ENCODE peak calls at places on chromosomes 1 and 21, in five cellular contexts. U is AG08396; G is IMR-90; P is left ventricle myocardium superior; B is stimulated activated CD8-positive, alpha-beta memory T cell treated with anti-CD3 and anti-CD28 coated beads, Interleukin-4, amount 100 ng/mL, for 24 hours. N is an unnamed sample.
A peak's percentile ranks its signal among the peaks of the same experiment; 100 is the strongest.

GRCh38 chr1:207329469-207329868 is 8.0 kb downstream of the CD55 start:
- DNase-seq in B (no peak), P (no peak), G (no peak), U (no peak), N (no peak)

GRCh38 chr1:223683586-223684487 is 18.3 kb upstream of the CAPN8 start:
- DNase-seq in P (peak; percentile 44), B (peak; percentile 27), G (peak; percentile 60), U (no peak), N (no peak)

GRCh38 chr1:93768380-93768863 is 86.8 kb upstream of the BCAR3 start:
- DNase-seq in P (no peak), U (no peak), B (no peak), G (no peak), N (peak; percentile 52)

GRCh38 chr1:26017606-26018005 is 4.0 kb upstream of the EXTL1 start:
- DNase-seq in U (no peak), P (no peak), B (no peak), G (peak; percentile 75), N (no peak)

GRCh38 chr1:187046293-187046692 is 217.5 kb downstream of the PLA2G4A start:
- DNase-seq in G (no peak), B (no peak), U (no peak), P (no peak), N (no peak)

GRCh38 chr1:5819391-5820025 is 172.7 kb downstream of the NPHP4 start:
- DNase-seq in G (no peak), U (no peak), P (no peak), B (no peak), N (no peak)

GRCh38 chr21:42878993-42879787 is at the start of gene WDR4:
- DNase-seq in G (peak; percentile 97), B (peak; percentile 96), U (peak; percentile 100), P (peak; percentile 98), N (peak; percentile 93)

GRCh38 chr1:169745015-169745861 is 11.4 kb upstream of the SELE start:
- DNase-seq in P (peak; percentile 26), U (no peak), B (no peak), G (no peak), N (no peak)